ENCODE peak calls at places on chromosomes 16 and 17, in eight cellular contexts. M is psoas muscle, V is adrenal gland, A is progenitor cell of endocrine pancreas, Z is Calu3, L is SK-N-SH, K is stomach, S is kidney. H is an unnamed sample.

GRCh38 chr17:41003926-41004325 is 4.2 kb upstream of the KRTAP3-2 start:
- DNase-seq in V (no peak), M (no peak), A (no peak), L (no peak), K (no peak), Z (no peak), S (no peak), H (no peak)

GRCh38 chr16:70388281-70388680 is 41.6 kb downstream of the DDX19A start:
- DNase-seq in M (peak; percentile 75), L (no peak), K (no peak), Z (no peak), A (no peak), V (no peak), S (no peak), H (no peak)

GRCh38 chr17:8859804-8860430 is 7.6 kb downstream of the PIK3R6 start:
- DNase-seq in A (no peak), Z (no peak), V (no peak), M (no peak), K (no peak), S (no peak), L (no peak), H (no peak)

GRCh38 chr17:40541873-40542561 is 23.3 kb downstream of the CCR7 start:
- DNase-seq in K (no peak), V (no peak), L (no peak), S (no peak), Z (no peak), A (no peak), M (peak; percentile 60), H (no peak)

GRCh38 chr17:72719582-72720493 is 372.6 kb downstream of the SLC39A11 start:
- DNase-seq in Z (no peak), A (no peak), M (no peak), L (no peak), K (no peak), S (no peak), V (no peak), H (no peak)

GRCh38 chr17:72387487-72387886 is 266.7 kb downstream of the SOX9 start:
- DNase-seq in Z (no peak), V (no peak), S (no peak), M (no peak), K (no peak), A (no peak), L (no peak), H (no peak)

GRCh38 chr17:48492401-48493298 is 38.2 kb downstream of the HOXB1 start:
- DNase-seq in V (peak; percentile 78), S (peak; percentile 92), L (peak; percentile 81), K (peak; percentile 69), M (peak; percentile 90), A (peak; percentile 45), Z (peak; percentile 90), H (peak; percentile 72)

GRCh38 chr17:64020068-64020766 is at the start of gene ICAM2:
- DNase-seq in A (no peak), V (peak; percentile 13), S (peak; percentile 89), K (peak; percentile 68), Z (no peak), M (peak; percentile 78), L (no peak), H (no peak)

GRCh38 chr16:29023279-29024278 is 38.7 kb downstream of the LAT start:
- DNase-seq in Z (no peak), S (no peak), L (no peak), M (no peak), K (no peak), A (no peak), V (no peak), H (no peak)

GRCh38 chr17:34358631-34359030 is 2.4 kb downstream of the CCL13 start:
- DNase-seq in Z (no peak), S (no peak), M (no peak), K (no peak), A (no peak), L (no peak), V (no peak), H (no peak)

GRCh38 chr16:506246-506546 is 21.3 kb upstream of the CAPN15 start:
- DNase-seq in V (no peak), A (no peak), M (no peak), S (no peak), Z (no peak), L (no peak), K (no peak), H (no peak)

GRCh38 chr17:41645371-41646063 is 21.1 kb upstream of the KRT17 start:
- DNase-seq in L (no peak), S (no peak), A (no peak), Z (peak; percentile 50), V (no peak), M (no peak), K (no peak), H (no peak)

GRCh38 chr17:10621397-10621796 is 35.7 kb downstream of the MYH3 start:
- DNase-seq in V (no peak), S (no peak), K (no peak), A (no peak), Z (no peak), L (no peak), M (no peak), H (no peak)

GRCh38 chr17:10620823-10621222 is 36.3 kb downstream of the MYH3 start:
- DNase-seq in Z (no peak), K (no peak), S (no peak), L (no peak), V (no peak), A (no peak), M (no peak), H (no peak)

GRCh38 chr17:10617120-10617505 is 40.0 kb downstream of the MYH3 start:
- DNase-seq in L (no peak), Z (no peak), S (no peak), K (no peak), V (no peak), M (no peak), A (no peak), H (no peak)

GRCh38 chr17:10616502-10617119 is 40.5 kb downstream of the MYH3 start:
- DNase-seq in A (peak; percentile 85), S (peak; percentile 82), M (peak; percentile 91), K (peak; percentile 85), Z (peak; percentile 79), V (peak; percentile 69), L (peak; percentile 80), H (peak; percentile 95)

DNA sequence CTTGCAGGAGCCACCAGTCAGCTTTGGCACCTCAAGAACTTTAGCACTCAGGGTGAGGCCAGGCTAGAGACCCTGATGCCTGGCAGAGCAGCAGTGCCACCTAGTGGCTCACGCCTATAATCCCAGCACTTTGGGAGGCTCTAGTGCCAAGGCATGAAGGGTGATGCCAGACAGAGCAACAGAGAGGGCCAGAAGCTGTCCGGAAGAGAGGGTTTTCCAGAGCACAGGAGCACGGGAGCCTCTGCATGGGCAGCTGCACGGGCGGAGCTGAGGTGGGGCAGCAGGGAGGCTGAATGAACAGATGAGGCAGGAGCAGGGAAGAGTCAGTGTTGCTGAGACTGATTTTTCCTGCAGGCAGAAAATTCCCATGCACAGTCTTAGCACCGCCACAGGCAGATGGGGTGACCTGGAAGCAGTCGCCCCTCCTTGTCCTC is 38.9 kb downstream of the MYH3 start:
- DNase-seq in M (peak; percentile 84), A (peak; percentile 56), Z (peak; percentile 63), V (peak; percentile 57), L (peak; percentile 75), K (peak; percentile 65), S (no peak), H (peak; percentile 75)
- TF ChIP-seq CTCF in M (peak; percentile 82), A (peak; percentile 89), Z (no peak), V (peak; percentile 66), L (peak; percentile 95), K (no peak), S (peak; percentile 85), H (peak; percentile 85)

DNA sequence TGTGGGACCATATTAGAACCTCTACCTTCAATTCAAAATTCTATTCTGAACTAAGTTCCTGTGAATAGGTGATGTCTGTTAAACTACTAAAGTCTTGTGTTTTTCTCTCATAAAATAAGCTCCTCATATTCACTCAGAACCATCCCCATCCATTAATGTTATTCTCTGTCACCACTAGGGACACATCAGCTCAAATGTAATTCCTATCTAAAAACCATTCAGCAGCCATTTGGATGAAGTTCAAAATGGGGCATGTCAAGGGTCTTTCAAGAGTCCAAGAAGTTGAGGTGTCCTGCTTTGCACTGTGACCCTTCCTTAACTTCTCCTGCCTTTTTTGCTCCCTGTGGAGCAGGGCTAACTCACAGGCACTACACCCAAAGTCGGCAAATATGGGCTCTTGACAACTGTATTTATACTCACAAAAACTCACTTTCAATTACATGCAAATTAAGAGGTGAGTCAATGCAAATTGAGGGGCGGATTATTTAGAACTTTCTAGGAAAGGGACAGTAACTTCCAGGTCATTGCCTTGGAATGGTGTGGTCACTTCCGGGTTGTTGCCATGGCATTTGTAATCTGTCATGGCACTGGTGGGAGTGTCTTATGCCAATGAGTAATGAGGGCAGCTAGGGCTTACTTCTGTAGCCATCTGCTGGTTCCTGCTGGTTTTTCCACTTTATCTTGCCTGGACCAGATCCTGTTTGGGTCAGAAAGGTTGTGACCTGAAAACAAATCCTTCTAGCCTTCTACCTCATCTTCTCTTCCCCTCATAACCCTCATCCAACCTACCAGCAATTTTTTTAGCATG is 128.2 kb upstream of the COX10 start:
- DNase-seq in M (no peak), V (no peak), L (no peak), A (no peak), Z (no peak), K (no peak), S (no peak), H (no peak)
- TF ChIP-seq CTCF in M (no peak), V (no peak), L (peak; percentile 20), A (no peak), Z (no peak), K (no peak), S (no peak), H (no peak)

DNA sequence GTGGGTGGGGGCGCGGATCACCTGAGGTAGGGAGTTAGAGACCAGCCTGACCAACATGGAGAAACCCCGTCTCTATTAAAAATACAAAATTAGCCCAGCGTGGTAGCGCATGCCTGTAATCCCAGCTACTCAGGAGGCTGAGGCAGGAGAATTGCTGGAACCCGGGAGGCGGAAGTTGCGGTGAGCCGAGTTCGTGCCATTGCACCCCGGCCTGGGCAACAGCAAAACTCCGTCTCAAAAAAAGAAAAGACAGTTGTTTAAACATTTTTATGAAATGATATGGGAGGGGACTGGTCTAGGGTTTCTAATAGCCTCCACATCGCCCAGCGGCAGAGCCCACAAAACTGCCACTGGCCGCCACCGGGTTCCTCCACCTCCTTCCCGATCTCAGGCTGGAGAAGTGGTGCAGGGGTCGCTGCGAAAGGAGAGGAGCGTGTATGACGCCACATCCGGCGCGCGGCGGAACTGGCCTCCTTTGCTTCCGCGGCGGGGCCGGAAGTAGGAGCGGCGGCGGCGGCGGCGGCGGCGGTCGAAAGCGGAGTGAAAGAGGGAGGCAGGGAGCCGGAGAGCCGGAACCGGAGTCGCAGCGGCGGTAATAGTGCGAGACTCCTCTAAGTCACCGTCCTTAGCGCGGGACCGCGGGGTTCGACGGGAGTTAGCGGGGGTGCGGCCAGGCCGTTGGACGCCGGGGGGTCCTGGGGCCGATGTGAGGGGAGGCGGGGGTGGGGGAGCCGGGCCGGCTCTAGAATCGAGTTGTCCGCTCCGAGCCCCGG is at the start of gene PPP4C:
- DNase-seq in M (peak; percentile 95), S (peak; percentile 96), A (peak; percentile 78), Z (peak; percentile 95), V (peak; percentile 92), K (peak; percentile 95), L (peak; percentile 97), H (peak; percentile 95)
- TF ChIP-seq CTCF in M (no peak), S (peak; percentile 12), A (peak; percentile 18), Z (no peak), V (no peak), K (no peak), L (no peak), H (peak; percentile 29)

GRCh38 chr16:27720731-27721547 is 171.0 kb downstream of the KATNIP start:
- DNase-seq in M (no peak), A (no peak), K (no peak), Z (no peak), V (no peak), S (peak; percentile 37), L (no peak), H (no peak)
- TF ChIP-seq CTCF in M (no peak), A (no peak), K (no peak), Z (no peak), V (no peak), S (no peak), L (no peak), H (no peak)